ENCODE peak calls at places on chromosomes 13 and 19, in four cellular contexts. K, C, H and W are unnamed samples.

GRCh38 chr19:52138614-52139290 is 986 bp downstream of the ZNF616 start:
- DNase-seq in K (no peak), H (peak; percentile 74), C (peak; percentile 47), W (peak; percentile 65)

GRCh38 chr13:104414771-104415170 is 1348.6 kb upstream of the SLC10A2 start:
- DNase-seq in K (no peak), H (no peak), C (no peak), W (no peak)

GRCh38 chr13:50365683-50366391 is 350.6 kb downstream of the KCNRG start:
- DNase-seq in H (no peak), C (no peak), K (no peak), W (no peak)

GRCh38 chr13:72199640-72200039 is 332.6 kb upstream of the DACH1 start:
- DNase-seq in K (no peak), C (no peak), H (no peak), W (no peak)

GRCh38 chr19:33621811-33622504 is at the start of gene CHST8:
- DNase-seq in K (no peak), H (no peak), C (peak; percentile 71), W (peak; percentile 84)

GRCh38 chr13:29791997-29792775 is 58.2 kb downstream of the UBL3 start:
- DNase-seq in K (no peak), C (no peak), H (no peak), W (no peak)

GRCh38 chr13:59771272-59771671 is 392.5 kb downstream of the DIAPH3 start:
- DNase-seq in H (no peak), K (no peak), C (no peak), W (no peak)

GRCh38 chr19:51422053-51422448 is 4.6 kb upstream of the SIGLEC10 start:
- DNase-seq in C (peak; percentile 51), K (peak; percentile 89), H (peak; percentile 97), W (peak; percentile 86)

GRCh38 chr19:3033595-3034193 is 4.6 kb upstream of the TLE2 start:
- DNase-seq in H (no peak), K (no peak), C (no peak), W (no peak)

GRCh38 chr13:50831510-50831909 is 12.0 kb downstream of the DLEU7 start:
- DNase-seq in K (no peak), C (no peak), H (no peak), W (no peak)

GRCh38 chr13:59997976-59998375 is 165.8 kb downstream of the DIAPH3 start:
- DNase-seq in H (no peak), K (no peak), C (no peak), W (no peak)

GRCh38 chr19:2603320-2603719 is 99.2 kb downstream of the GNG7 start:
- DNase-seq in K (no peak), C (peak; percentile 55), H (no peak), W (no peak)

GRCh38 chr13:35309711-35310110 is 166.8 kb downstream of the MAB21L1 start:
- DNase-seq in K (no peak), H (no peak), C (no peak), W (no peak)

GRCh38 chr13:113904411-113904810 is 40.5 kb upstream of the GAS6 start:
- DNase-seq in K (no peak), H (peak; percentile 55), C (no peak), W (peak; percentile 23)

GRCh38 chr13:112643759-112644459 is 45.9 kb upstream of the ATP11A start:
- DNase-seq in H (peak; percentile 29), C (no peak), K (no peak), W (no peak)

GRCh38 chr13:59391696-59392095 is 772.0 kb downstream of the DIAPH3 start:
- DNase-seq in C (no peak), K (peak; percentile 51), H (no peak), W (peak; percentile 61)

GRCh38 chr19:5149930-5150329 is 181.0 kb downstream of the KDM4B start:
- DNase-seq in C (no peak), H (peak; percentile 19), K (no peak), W (no peak)

GRCh38 chr13:45372189-45373115 is 31.5 kb upstream of the TPT1 start:
- DNase-seq in H (no peak), C (no peak), K (no peak), W (no peak)

GRCh38 chr19:46221981-46222610 is 7.4 kb upstream of the IGFL1 start:
- DNase-seq in H (no peak), K (no peak), C (peak; percentile 67), W (peak; percentile 20)

GRCh38 chr19:33446156-33446917 is 72.8 kb downstream of the CEBPG start:
- DNase-seq in C (peak; percentile 7), K (no peak), H (peak; percentile 51), W (no peak)

GRCh38 chr19:10395003-10395402 is 8.3 kb downstream of the CDC37 start:
- DNase-seq in H (no peak), K (no peak), C (no peak), W (no peak)

GRCh38 chr13:66618702-66619101 is 611.4 kb downstream of the PCDH9 start:
- DNase-seq in K (no peak), C (no peak), H (no peak), W (peak; percentile 9)

GRCh38 chr13:36766295-36766694 is 52.7 kb upstream of the RFXAP start:
- DNase-seq in K (no peak), C (no peak), H (no peak), W (no peak)

GRCh38 chr19:11078893-11079292 is 10.4 kb upstream of the LDLR start:
- DNase-seq in K (no peak), H (no peak), C (no peak), W (no peak)

DNA sequence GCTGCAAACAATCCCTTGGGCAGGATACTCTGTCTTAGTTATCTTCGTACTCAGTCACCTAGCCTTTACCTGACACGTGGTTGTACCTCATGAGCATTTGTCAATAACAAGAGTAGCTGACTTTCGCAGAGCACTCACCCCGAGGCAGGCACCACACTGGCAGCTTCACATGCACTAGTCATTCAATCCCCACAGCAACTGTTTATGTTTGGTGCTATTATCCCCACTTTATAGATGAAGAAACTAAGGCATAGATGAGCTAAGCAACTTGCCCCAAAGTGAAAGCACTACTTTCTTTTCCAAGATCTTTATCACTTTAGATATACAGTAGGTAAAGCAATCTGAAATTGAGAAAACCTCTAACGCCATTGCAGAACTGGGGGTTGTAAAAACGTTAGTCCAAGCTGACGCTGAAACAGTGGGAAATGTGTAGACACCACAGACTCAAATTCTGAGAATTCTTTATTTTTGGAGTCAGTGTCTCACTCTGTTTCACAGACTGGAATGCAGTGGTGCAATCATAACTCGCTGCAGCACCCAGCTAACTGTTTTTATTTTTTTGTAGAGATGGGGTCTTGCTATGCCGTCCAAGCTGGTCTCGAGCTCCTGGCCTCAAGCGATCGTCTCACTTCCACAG is 446.0 kb downstream of the FOXO1 start:
- DNase-seq in H (no peak), C (no peak), K (no peak), W (no peak)
- H3K4me1 ChIP-seq in H (peaks cover 17% of the 10 kb centered on the region), C (no peaks in the 10 kb centered on the region), K (peaks cover 31% of the 10 kb centered on the region), W (peaks cover 18% of the 10 kb centered on the region)

GRCh38 chr19:55939206-55939605 is 7.1 kb upstream of the NLRP13 start:
- DNase-seq in H (no peak), K (no peak), C (no peak), W (no peak)
- H3K4me3 ChIP-seq in H (no peak overlapping the region), K (no peak overlapping the region), C (no peak overlapping the region), W (no peak overlapping the region)

DNA sequence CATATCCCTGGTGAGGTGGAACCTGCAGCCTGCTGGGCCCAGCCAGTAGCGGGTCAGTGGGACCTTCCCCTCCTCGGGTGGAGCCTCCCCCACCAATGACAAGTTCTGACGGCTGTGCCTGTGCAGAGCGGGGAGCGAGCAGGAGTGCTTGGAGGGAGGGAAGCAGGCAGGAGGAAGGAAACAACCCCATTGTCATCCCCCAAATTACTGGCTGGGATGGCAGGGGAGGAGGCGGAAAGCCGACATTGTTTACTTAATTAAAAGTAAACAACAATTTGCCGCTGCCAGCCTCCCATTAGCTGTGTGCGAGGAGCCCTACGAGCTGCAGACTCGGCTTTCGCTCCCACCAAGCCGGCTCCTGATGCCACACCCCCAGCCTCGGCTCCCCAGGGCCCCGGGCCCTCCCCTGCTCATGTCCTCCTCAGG is 45.5 kb downstream of the LYL1 start:
- DNase-seq in H (no peak), K (no peak), C (no peak), W (no peak)
- H3K27me3 ChIP-seq in H (peaks cover 8% of the 10 kb centered on the region), K (no peaks in the 10 kb centered on the region), C (no peaks in the 10 kb centered on the region), W (no peaks in the 10 kb centered on the region)

GRCh38 chr13:111184685-111185401 is 69.7 kb downstream of the ARHGEF7 start:
- DNase-seq in C (no peak), K (peak; percentile 57), H (peak; percentile 92), W (peak; percentile 75)
- H3K4me1 ChIP-seq in C (peaks cover 18% of the 10 kb centered on the region), K (peaks cover 93% of the 10 kb centered on the region), H (peaks cover 74% of the 10 kb centered on the region), W (peaks cover 35% of the 10 kb centered on the region)

DNA sequence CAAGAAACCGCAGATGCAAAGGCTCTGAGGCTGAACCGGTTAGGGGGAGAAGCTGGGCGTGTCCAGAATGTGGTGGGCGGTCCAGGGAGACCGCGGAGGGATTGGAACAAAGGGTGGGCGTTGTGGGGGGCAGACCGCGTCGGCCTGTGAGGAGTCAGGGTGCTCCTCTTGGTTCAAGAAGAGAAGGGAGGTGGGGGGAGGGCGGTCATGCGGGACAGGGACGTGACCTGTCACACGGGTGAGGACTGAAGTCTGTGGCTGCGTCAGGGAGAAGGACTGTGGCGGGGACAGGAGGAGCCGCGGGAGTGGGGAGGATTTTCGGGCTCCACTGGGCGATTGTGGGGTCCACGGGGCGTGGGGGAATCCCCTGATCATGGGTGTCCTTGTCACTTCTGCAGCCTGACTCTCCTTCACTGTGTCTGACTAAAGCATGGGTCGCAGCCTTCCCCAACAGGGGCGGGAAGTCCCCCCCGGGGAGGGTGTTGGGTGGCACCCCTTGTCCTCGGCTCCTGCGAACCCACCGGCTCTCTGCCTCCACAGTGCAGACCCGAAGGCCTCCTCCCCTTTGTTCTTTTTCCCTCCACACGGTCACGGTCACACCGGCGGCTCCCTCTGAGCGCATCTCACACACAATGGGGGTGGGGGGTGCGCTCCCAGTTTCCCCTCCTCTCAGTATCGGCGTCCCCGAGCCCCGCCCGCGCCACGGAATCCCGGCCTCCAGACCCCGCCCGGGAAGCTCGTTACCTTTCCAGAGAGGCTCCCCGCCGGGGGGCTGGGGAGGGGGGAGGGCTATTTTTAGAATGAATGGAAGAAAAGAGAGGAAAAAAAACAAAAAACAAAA is 16.4 kb upstream of the KCNN1 start:
- DNase-seq in H (peak; percentile 76), C (peak; percentile 47), K (peak; percentile 55), W (peak; percentile 34)
- H3K4me3 ChIP-seq in H (peak overlapping the region; percentile 6), C (no peak overlapping the region), K (no peak overlapping the region), W (no peak overlapping the region)

DNA sequence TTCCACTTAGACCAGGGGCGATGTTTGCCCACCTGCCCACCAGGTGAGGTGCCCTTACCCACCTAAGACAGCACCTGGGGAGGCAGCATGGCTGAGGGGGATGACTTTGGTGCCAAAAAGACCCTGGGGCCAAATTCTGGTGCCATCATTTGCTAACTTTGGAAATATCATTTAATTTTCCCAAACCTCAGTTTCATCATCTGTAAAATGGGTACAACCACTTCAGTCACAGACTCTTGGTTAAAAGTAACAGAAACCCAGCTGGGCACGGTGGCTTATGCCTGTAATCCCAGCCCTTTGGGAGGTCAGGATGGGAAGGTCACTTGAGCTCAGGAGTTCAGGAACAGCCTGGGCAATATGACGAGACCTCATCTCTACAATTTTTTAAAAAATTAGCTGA is 177.8 kb downstream of the USP12 start:
- DNase-seq in K (no peak), H (no peak), C (no peak), W (no peak)
- H3K27me3 ChIP-seq in K (no peaks in the 10 kb centered on the region), H (peaks cover 9% of the 10 kb centered on the region), C (no peaks in the 10 kb centered on the region), W (no peaks in the 10 kb centered on the region)

GRCh38 chr19:16262618-16263017 is 62.0 kb upstream of the KLF2 start:
- DNase-seq in C (no peak), H (no peak), K (no peak), W (no peak)

GRCh38 chr19:16263115-16263839 is 61.3 kb upstream of the KLF2 start:
- DNase-seq in K (no peak), H (peak; percentile 83), C (no peak), W (no peak)

GRCh38 chr19:16265890-16266585 is 58.6 kb upstream of the KLF2 start:
- DNase-seq in H (no peak), C (no peak), K (no peak), W (no peak)

GRCh38 chr19:16266586-16266942 is 58.1 kb upstream of the KLF2 start:
- DNase-seq in C (no peak), K (peak; percentile 67), H (no peak), W (no peak)

GRCh38 chr19:16265205-16265604 is 59.4 kb upstream of the KLF2 start:
- DNase-seq in K (no peak), H (no peak), C (no peak), W (no peak)
- H3K4me1 ChIP-seq in K (peaks cover 64% of the 10 kb centered on the region), H (peaks cover 35% of the 10 kb centered on the region), C (no peaks in the 10 kb centered on the region), W (no peaks in the 10 kb centered on the region)